ENCODE peak calls at places on chromosomes 7 and 10, in nine cellular contexts. H, X, L, Z, P, K, A, D and C are unnamed samples.

GRCh38 chr10:121788115-121788514 is 139.7 kb downstream of the ATE1 start:
- DNase-seq in K (no peak), Z (no peak), P (no peak), H (no peak), L (no peak), A (no peak), X (no peak), D (no peak), C (no peak)

GRCh38 chr7:149166630-149167352 is 19.5 kb downstream of the ZNF398 start:
- DNase-seq in D (no peak), L (no peak), P (no peak), Z (no peak), A (no peak), K (no peak), H (no peak), X (no peak), C (no peak)

GRCh38 chr10:130782467-130782866 is 529.1 kb downstream of the TCERG1L start:
- DNase-seq in D (no peak), P (no peak), H (no peak), K (no peak), L (no peak), X (no peak), Z (no peak), A (peak; percentile 36), C (no peak)

GRCh38 chr7:69598487-69599148 is 343 bp downstream of the AUTS2 start:
- DNase-seq in D (no peak), L (no peak), A (peak; percentile 74), X (no peak), K (no peak), Z (peak; percentile 43), P (no peak), H (peak; percentile 44), C (no peak)

GRCh38 chr7:12386237-12386839 is 17.3 kb downstream of the VWDE start:
- DNase-seq in X (no peak), H (no peak), D (no peak), K (no peak), L (no peak), P (no peak), A (no peak), Z (no peak), C (no peak)

GRCh38 chr7:159027803-159028455 is 116.7 kb downstream of the VIPR2 start:
- DNase-seq in K (peak; percentile 79), L (no peak), D (no peak), Z (no peak), A (peak; percentile 90), P (no peak), X (no peak), H (no peak), C (peak; percentile 50)

GRCh38 chr10:93481931-93482834 is at the start of gene MYOF:
- DNase-seq in X (peak; percentile 92), A (peak; percentile 58), K (peak; percentile 92), Z (peak; percentile 70), H (peak; percentile 73), D (peak; percentile 14), L (peak; percentile 11), P (peak; percentile 46), C (peak; percentile 82)

GRCh38 chr10:110872984-110873569 is 1.3 kb downstream of the PDCD4 start:
- DNase-seq in K (no peak), L (no peak), A (no peak), Z (no peak), D (no peak), H (no peak), X (no peak), P (no peak), C (no peak)

GRCh38 chr7:33705333-33705833 is 200.0 kb upstream of the BMPER start:
- DNase-seq in X (no peak), P (no peak), A (no peak), K (no peak), Z (no peak), D (no peak), L (no peak), H (no peak), C (no peak)

GRCh38 chr10:111756541-111757061 is 427.0 kb downstream of the GPAM start:
- DNase-seq in H (peak; percentile 7), K (no peak), D (no peak), X (peak; percentile 55), L (no peak), Z (peak; percentile 9), A (peak; percentile 75), P (no peak), C (no peak)

GRCh38 chr7:134212576-134213546 is 85.7 kb downstream of the LRGUK start:
- DNase-seq in L (no peak), K (no peak), Z (no peak), X (peak; percentile 62), A (no peak), P (no peak), D (no peak), H (no peak), C (peak; percentile 52)

GRCh38 chr7:129990403-129991192 is 37.8 kb upstream of the UBE2H start:
- DNase-seq in A (no peak), Z (no peak), D (no peak), P (no peak), H (peak; percentile 23), X (peak; percentile 16), L (no peak), K (no peak), C (no peak)

GRCh38 chr10:126092806-126093205 is 196.4 kb downstream of the FANK1 start:
- DNase-seq in P (no peak), L (no peak), A (no peak), Z (no peak), D (no peak), X (peak; percentile 60), H (no peak), K (no peak), C (peak; percentile 59)